ENCODE peak calls at places on chromosomes 7 and 10, in five cellular contexts. H is K562, I is GM12878, K is HepG2, Z is upper lobe of left lung. O is an unnamed sample.
A peak's percentile ranks its signal among the peaks of the same experiment; 100 is the strongest.

GRCh38 chr10:1612910-1613309 is 124.4 kb downstream of the ADARB2 start:
- ATAC-seq in Z (no peak), H (peak; percentile 91), I (no peak), K (no peak), O (no peak)

GRCh38 chr10:21330628-21331020 is 194.9 kb downstream of the SKIDA1 start:
- ATAC-seq in I (no peak), Z (no peak), K (no peak), H (no peak), O (peak; percentile 49)

GRCh38 chr7:140899883-140900282 is 24.8 kb downstream of the BRAF start:
- ATAC-seq in H (peak; percentile 87), K (peak; percentile 56), Z (no peak), I (peak; percentile 84), O (no peak)

GRCh38 chr7:42550706-42551470 is 313.9 kb upstream of the GLI3 start:
- ATAC-seq in Z (no peak), K (no peak), H (no peak), I (no peak), O (no peak)

GRCh38 chr10:69588358-69588757 is 15.1 kb upstream of the NEUROG3 start:
- ATAC-seq in Z (no peak), H (no peak), K (no peak), I (no peak), O (no peak)

GRCh38 chr10:72126184-72126871 is 38.0 kb upstream of the SPOCK2 start:
- ATAC-seq in K (no peak), Z (no peak), I (peak; percentile 42), H (peak; percentile 79), O (no peak)

GRCh38 chr7:37901890-37902524 is 14.6 kb downstream of the SFRP4 start:
- ATAC-seq in I (peak; percentile 30), H (peak; percentile 74), K (peak; percentile 91), Z (peak; percentile 82), O (no peak)

GRCh38 chr10:89959433-89960110 is 258.2 kb downstream of the KIF20B start:
- ATAC-seq in K (no peak), H (no peak), I (peak; percentile 90), Z (no peak), O (no peak)

GRCh38 chr7:23012797-23013714 is 874 bp downstream of the HYCC1 start:
- ATAC-seq in I (peak; percentile 37), Z (peak; percentile 43), K (peak; percentile 54), H (peak; percentile 52), O (peak; percentile 5)

GRCh38 chr7:147640821-147641220 is 949.7 kb upstream of the C7orf33 start:
- ATAC-seq in I (no peak), K (no peak), H (no peak), Z (no peak), O (no peak)

GRCh38 chr10:44032216-44032615 is 352.7 kb downstream of the CXCL12 start:
- ATAC-seq in H (no peak), Z (no peak), I (no peak), K (no peak), O (peak; percentile 73)

GRCh38 chr10:130179640-130180039 is 43.4 kb downstream of the GLRX3 start:
- ATAC-seq in K (peak; percentile 80), I (no peak), Z (no peak), H (peak; percentile 85), O (no peak)

GRCh38 chr7:64174328-64174727 is 32.7 kb upstream of the ZNF735 start:
- ATAC-seq in Z (no peak), H (no peak), I (no peak), K (no peak), O (no peak)

GRCh38 chr7:70414368-70414767 is 717.6 kb upstream of the GALNT17 start:
- ATAC-seq in I (no peak), Z (no peak), K (no peak), H (no peak), O (no peak)
- TF ChIP-seq EP300 in I (no peak), Z (no peak), K (no peak), H (no peak), O (no peak)

GRCh38 chr7:134932707-134933370 is 53.5 kb upstream of the AGBL3 start:
- ATAC-seq in Z (peak; percentile 60), H (peak; percentile 68), K (no peak), I (peak; percentile 85), O (peak; percentile 90)
- TF ChIP-seq POLR2AphosphoS5 in Z (no peak), H (no peak), K (no peak), I (no peak), O (peak; percentile 74)

DNA sequence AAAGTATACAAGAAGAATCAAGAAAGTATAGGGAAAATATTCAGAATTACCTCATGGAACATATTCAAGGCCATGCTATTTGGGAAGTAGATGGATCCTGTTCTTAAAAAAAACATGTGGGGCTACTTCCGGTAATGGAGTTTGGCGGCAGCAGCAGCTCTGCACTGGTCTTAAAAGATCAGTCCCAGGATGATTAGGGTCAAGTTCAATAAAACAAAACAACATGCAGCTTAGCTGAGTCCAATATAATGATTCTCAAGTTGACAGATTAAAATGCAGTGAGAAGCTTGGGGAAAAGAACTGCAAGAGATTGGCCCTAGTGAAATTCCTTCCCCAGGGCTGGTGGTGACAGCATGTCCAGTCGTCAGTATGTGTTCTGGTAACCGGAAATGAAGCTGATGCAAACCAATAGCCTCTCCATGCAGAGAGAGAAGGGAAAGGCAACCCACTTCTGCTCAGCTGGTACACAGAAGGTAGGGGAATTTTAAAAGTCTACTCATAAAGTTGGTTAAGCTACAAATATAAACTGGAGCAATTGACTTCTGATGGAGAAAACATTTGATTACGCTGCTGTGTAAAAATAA is 305.1 kb upstream of the IMMP2L start:
- ATAC-seq in K (no peak), Z (no peak), I (peak; percentile 34), H (peak; percentile 72), O (no peak)
- TF ChIP-seq EP300 in K (no peak), Z (no peak), I (no peak), H (no peak), O (no peak)

GRCh38 chr7:100095289-100095688 is 5.9 kb downstream of the MCM7 start:
- ATAC-seq in I (no peak), K (no peak), Z (no peak), H (no peak), O (no peak)

GRCh38 chr7:100093054-100093453 is 4.3 kb downstream of the COPS6 start:
- ATAC-seq in K (peak; percentile 2), H (peak; percentile 0), Z (no peak), I (no peak), O (no peak)

GRCh38 chr7:100091411-100092181 is 2.8 kb downstream of the COPS6 start:
- ATAC-seq in Z (no peak), K (peak; percentile 38), I (peak; percentile 29), H (peak; percentile 58), O (no peak)

GRCh38 chr7:100093925-100094486 is 5.2 kb downstream of the COPS6 start:
- ATAC-seq in K (no peak), Z (no peak), I (no peak), H (peak; percentile 2), O (no peak)

GRCh38 chr7:100093498-100093897 is 4.7 kb downstream of the COPS6 start:
- ATAC-seq in H (peak; percentile 0), I (no peak), Z (no peak), K (no peak), O (peak; percentile 18)
- TF ChIP-seq POLR2AphosphoS5 in H (no peak), I (no peak), Z (no peak), K (no peak), O (peak; percentile 22)

GRCh38 chr10:77637986-77638765 is 568 bp upstream of the KCNMA1 start:
- ATAC-seq in I (peak; percentile 52), H (no peak), Z (peak; percentile 56), K (no peak), O (peak; percentile 59)
- TF ChIP-seq EP300 in I (no peak), H (no peak), Z (no peak), K (no peak), O (no peak)

GRCh38 chr10:122044713-122045112 is 55.8 kb downstream of the TACC2 start:
- ATAC-seq in Z (peak; percentile 36), I (no peak), K (no peak), H (no peak), O (peak; percentile 81)
- TF ChIP-seq POLR2AphosphoS5 in Z (no peak), I (no peak), K (no peak), H (no peak), O (peak; percentile 72)

GRCh38 chr7:45053941-45054340 is 34.8 kb downstream of the NACAD start:
- ATAC-seq in H (no peak), K (no peak), I (no peak), Z (no peak), O (no peak)
- TF ChIP-seq EP300 in H (no peak), K (no peak), I (no peak), Z (no peak), O (no peak)

DNA sequence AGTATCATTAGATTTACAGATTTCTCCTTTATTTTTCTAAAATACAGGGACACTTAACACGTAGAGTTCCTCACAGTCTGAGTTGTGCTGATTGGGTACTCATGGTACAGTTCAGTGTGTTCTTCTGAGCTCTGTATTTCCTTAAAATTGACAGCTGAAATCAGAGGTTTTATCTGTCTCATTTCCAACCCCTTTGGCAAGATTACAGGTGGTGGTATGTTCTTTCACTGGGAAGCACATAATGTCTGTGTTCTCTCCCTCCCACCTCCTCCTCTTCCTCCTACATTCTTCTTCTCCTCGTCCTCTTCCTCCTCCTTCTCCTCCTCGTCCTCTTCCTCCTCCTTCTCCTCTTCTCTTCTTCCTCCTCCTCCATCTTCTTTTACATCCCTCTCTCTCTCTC is 99.5 kb upstream of the EEPD1 start:
- ATAC-seq in Z (no peak), H (no peak), K (no peak), I (no peak), O (no peak)
- TF ChIP-seq POLR2AphosphoS5 in Z (no peak), H (no peak), K (no peak), I (no peak), O (no peak)

GRCh38 chr10:86744067-86744725 is 12.2 kb upstream of the BMPR1A start:
- ATAC-seq in Z (peak; percentile 55), I (no peak), K (peak; percentile 52), H (no peak), O (peak; percentile 71)
- TF ChIP-seq EP300 in Z (no peak), I (no peak), K (no peak), H (no peak), O (no peak)

GRCh38 chr7:41114166-41114565 is 588.7 kb downstream of the INHBA start:
- ATAC-seq in H (no peak), K (no peak), I (no peak), Z (no peak), O (no peak)

GRCh38 chr7:41114691-41115090 is 588.2 kb downstream of the INHBA start:
- ATAC-seq in Z (no peak), I (no peak), K (no peak), H (no peak), O (no peak)

GRCh38 chr7:41116337-41116736 is 586.6 kb downstream of the INHBA start:
- ATAC-seq in H (no peak), K (no peak), Z (no peak), I (peak; percentile 24), O (no peak)

GRCh38 chr7:41116817-41117216 is 586.1 kb downstream of the INHBA start:
- ATAC-seq in H (no peak), K (no peak), Z (no peak), I (peak; percentile 41), O (no peak)

DNA sequence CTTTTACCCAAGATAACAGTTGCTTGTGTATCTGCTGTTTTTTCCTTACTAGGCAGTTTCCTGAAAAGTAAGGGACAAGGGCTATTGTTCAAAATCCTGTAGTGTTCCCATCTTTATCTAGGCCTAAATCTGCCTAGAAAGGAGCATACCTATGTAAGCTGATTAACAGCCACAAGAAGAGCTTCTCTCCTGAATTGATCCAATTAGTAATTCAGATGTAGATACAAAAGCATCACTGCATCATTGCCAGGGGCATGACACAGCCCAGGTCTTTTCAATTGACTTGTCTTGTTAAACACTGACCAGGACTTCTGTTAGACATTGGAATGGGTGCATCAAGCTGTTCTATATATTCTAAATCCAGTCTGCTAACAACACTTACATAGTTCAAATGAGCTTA is 589.2 kb downstream of the INHBA start:
- ATAC-seq in I (no peak), Z (no peak), H (no peak), K (no peak), O (no peak)
- TF ChIP-seq POLR2AphosphoS5 in I (no peak), Z (no peak), H (no peak), K (no peak), O (no peak)